ENCODE peak calls at places on chromosome 16, in five cellular contexts. O is suprapubic skin; U is CD8-positive, alpha-beta T cell; Z is H9; D is A549. R is an unnamed sample.

GRCh38 chr16:4477966-4478365 is 1.8 kb downstream of the HMOX2 start:
- DNase-seq in U (no peak), O (no peak), D (no peak), Z (no peak), R (no peak)

GRCh38 chr16:85210423-85211169 is 98.3 kb upstream of the CIBAR2 start:
- DNase-seq in O (no peak), U (no peak), Z (no peak), D (no peak), R (no peak)

GRCh38 chr16:84718-85452 is 6.9 kb downstream of the MPG start:
- DNase-seq in D (no peak), Z (no peak), U (peak; percentile 22), O (no peak), R (no peak)

GRCh38 chr16:56222482-56222997 is 31.3 kb downstream of the GNAO1 start:
- DNase-seq in Z (no peak), U (no peak), O (no peak), D (no peak), R (no peak)

GRCh38 chr16:10181196-10182162 is 749 bp downstream of the GRIN2A start:
- DNase-seq in Z (peak; percentile 89), D (peak; percentile 62), U (no peak), O (no peak), R (no peak)

GRCh38 chr16:60651351-60651750 is 1384.9 kb downstream of the CDH8 start:
- DNase-seq in Z (no peak), D (no peak), O (no peak), U (no peak), R (no peak)

GRCh38 chr16:85667261-85667660 is 21.5 kb downstream of the GINS2 start:
- DNase-seq in Z (no peak), O (no peak), U (no peak), D (no peak), R (no peak)

GRCh38 chr16:26795184-26795583 is 271.5 kb upstream of the C16orf82 start:
- DNase-seq in Z (peak; percentile 42), U (no peak), D (no peak), O (no peak), R (no peak)

GRCh38 chr16:83813818-83814653 is 6.3 kb downstream of the HSBP1 start:
- DNase-seq in D (peak; percentile 34), U (no peak), Z (no peak), O (no peak), R (no peak)

GRCh38 chr16:19128454-19129210 is 14.9 kb downstream of the ITPRIPL2 start:
- DNase-seq in U (no peak), D (no peak), Z (no peak), O (no peak), R (no peak)

GRCh38 chr16:52515068-52515671 is 31.8 kb downstream of the TOX3 start:
- DNase-seq in Z (no peak), U (no peak), D (no peak), O (no peak), R (no peak)

GRCh38 chr16:14186954-14187306 is 115.8 kb downstream of the MRTFB start:
- DNase-seq in U (no peak), D (no peak), Z (no peak), O (no peak), R (no peak)

GRCh38 chr16:66442502-66443268 is 15.6 kb downstream of the BEAN1 start:
- DNase-seq in U (no peak), O (peak; percentile 32), D (no peak), Z (no peak), R (no peak)

GRCh38 chr16:85853641-85854545 is 45.1 kb upstream of the IRF8 start:
- DNase-seq in Z (no peak), O (no peak), D (no peak), U (no peak), R (no peak)

GRCh38 chr16:638034-638543 is 2.0 kb upstream of the METTL26 start:
- DNase-seq in U (no peak), Z (no peak), O (no peak), D (no peak), R (no peak)

GRCh38 chr16:51937771-51938170 is 609.2 kb downstream of the TOX3 start:
- DNase-seq in Z (no peak), U (no peak), D (no peak), O (no peak), R (no peak)

GRCh38 chr16:20042848-20043247 is 30.8 kb downstream of the GPR139 start:
- DNase-seq in O (no peak), Z (no peak), U (no peak), D (no peak), R (no peak)

GRCh38 chr16:79599837-79600635 is 501 bp downstream of the MAF start:
- DNase-seq in U (peak; percentile 14), D (peak; percentile 19), Z (peak; percentile 67), O (no peak), R (no peak)

GRCh38 chr16:74477226-74477625 is 55.9 kb upstream of the CLEC18B start:
- DNase-seq in O (no peak), U (no peak), D (no peak), Z (no peak), R (no peak)

GRCh38 chr16:83967838-83968482 is at the start of gene NECAB2:
- DNase-seq in U (no peak), O (no peak), D (peak; percentile 41), Z (no peak), R (no peak)

GRCh38 chr16:57783883-57784282 is 18.4 kb downstream of the KIFC3 start:
- DNase-seq in Z (no peak), U (no peak), O (no peak), D (no peak), R (no peak)

GRCh38 chr16:24045641-24046040 is 209.9 kb downstream of the PRKCB start:
- DNase-seq in U (no peak), D (peak; percentile 29), O (no peak), Z (peak; percentile 90), R (no peak)

GRCh38 chr16:10979717-10980601 is 35.6 kb downstream of the CLEC16A start:
- DNase-seq in D (no peak), U (no peak), O (no peak), Z (peak; percentile 70), R (no peak)

GRCh38 chr16:6066601-6067000 is 969.0 kb upstream of the EEF2KMT start:
- DNase-seq in D (no peak), O (no peak), Z (no peak), U (no peak), R (no peak)

GRCh38 chr16:50674831-50675230 is 6.3 kb downstream of the SNX20 start:
- DNase-seq in Z (no peak), D (no peak), O (no peak), U (no peak), R (no peak)

GRCh38 chr16:50675686-50676610 is 5.2 kb downstream of the SNX20 start:
- DNase-seq in D (no peak), U (no peak), Z (no peak), O (no peak), R (no peak)

GRCh38 chr16:50679266-50679665 is 1.8 kb downstream of the SNX20 start:
- DNase-seq in O (no peak), U (no peak), D (no peak), Z (no peak), R (no peak)

GRCh38 chr16:50676684-50677225 is 4.4 kb downstream of the SNX20 start:
- DNase-seq in D (no peak), Z (no peak), U (no peak), O (no peak), R (no peak)

DNA sequence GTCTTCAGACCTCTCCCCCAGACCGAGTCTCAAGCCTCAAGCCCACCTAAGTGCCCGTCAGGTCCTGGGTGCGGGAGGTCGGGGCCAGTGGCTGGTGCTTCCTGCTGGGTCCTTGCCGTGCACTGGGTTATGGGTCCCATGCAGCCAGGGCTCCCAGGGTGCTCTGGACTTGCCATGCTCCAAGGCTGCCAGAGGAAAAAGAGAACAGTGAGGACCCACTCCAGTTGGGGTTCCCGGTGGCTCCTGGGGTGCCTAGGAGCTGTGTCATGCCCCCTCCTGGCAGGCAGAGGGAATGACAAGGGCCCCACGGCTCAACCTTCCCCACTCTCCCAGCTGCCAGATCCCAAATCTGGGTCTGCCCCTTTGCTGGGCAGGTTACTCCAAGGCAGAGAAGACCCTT is 3.8 kb downstream of the SNX20 start:
- DNase-seq in U (no peak), O (no peak), D (no peak), Z (peak; percentile 45), R (no peak)
- TF ChIP-seq CTCF in U (peak; percentile 42), O (no peak), D (peak; percentile 10), Z (peak; percentile 73), R (no peak)

GRCh38 chr16:65224994-65225393 is 103.1 kb upstream of the CDH11 start:
- DNase-seq in D (no peak), Z (no peak), U (no peak), O (no peak), R (no peak)

GRCh38 chr16:65225488-65225887 is 103.6 kb upstream of the CDH11 start:
- DNase-seq in U (no peak), Z (no peak), D (no peak), O (no peak), R (no peak)

GRCh38 chr16:65224471-65224870 is 102.6 kb upstream of the CDH11 start:
- DNase-seq in D (no peak), Z (no peak), U (no peak), O (no peak), R (no peak)

GRCh38 chr16:65227041-65227835 is 105.4 kb upstream of the CDH11 start:
- DNase-seq in U (no peak), O (no peak), D (no peak), Z (no peak), R (no peak)

DNA sequence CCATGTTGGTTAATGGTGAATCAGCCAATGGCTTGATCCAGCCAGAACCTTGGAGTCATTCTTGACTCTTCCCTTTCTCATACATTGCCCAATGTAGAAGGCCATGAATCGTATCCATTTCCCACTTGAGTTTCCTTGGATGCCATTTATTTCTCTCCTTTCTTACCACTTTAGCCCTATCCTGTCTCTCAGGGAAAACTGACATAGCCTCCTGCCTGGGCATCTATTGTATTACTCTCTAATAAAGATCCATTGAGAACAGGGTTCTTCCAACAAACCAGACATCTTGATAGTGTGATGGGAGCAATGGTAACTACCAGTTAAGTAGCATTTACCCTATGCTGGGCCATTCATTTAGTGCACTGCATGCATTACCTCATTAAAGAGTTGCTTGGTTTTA is 104.2 kb upstream of the CDH11 start:
- DNase-seq in D (no peak), U (no peak), O (no peak), Z (no peak), R (no peak)
- TF ChIP-seq CTCF in D (no peak), U (no peak), O (no peak), Z (no peak), R (no peak)

DNA sequence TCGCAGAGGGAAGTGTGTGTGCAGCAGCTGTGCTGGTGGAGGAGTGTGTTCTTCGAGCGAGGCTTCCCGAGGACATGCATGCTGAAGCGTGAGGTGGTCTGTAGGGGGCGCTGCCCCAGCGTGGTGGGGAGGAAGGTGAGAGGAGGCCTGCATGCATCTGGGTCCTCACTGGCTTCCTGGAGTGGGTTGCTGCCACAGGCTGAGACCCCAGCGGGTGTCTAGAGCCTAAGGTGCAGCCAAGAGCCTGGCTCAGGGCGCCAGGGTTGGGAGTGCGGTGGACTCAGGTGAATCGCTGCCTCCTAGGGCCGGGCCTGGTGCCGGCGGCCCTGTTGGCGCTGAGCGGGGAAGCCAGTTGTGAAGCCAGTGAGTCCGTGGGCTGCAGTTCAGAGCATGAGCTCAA is 7.5 kb upstream of the HSD3B7 start:
- DNase-seq in D (no peak), O (no peak), Z (peak; percentile 71), U (no peak), R (no peak)
- TF ChIP-seq CTCF in D (peak; percentile 14), O (no peak), Z (peak; percentile 78), U (no peak), R (no peak)

DNA sequence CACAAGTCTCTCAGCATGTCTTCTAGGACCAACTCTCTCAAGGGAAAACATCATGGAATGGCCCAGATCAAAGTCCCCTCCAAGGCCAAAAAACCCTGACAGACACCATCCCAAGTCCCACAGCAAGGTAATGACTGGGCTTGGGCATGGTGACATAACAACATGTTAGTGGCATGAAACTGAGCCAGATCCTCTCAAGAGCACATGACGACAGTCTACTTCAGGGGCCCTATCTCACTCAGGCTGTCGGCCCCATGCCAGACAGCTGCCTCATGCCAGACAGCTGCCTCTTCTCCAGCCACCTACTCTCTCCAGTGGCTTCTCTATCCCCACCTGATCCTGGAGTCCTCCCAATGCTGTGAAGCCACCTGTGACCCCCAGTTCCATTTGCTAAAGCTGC is 18.4 kb downstream of the HSD11B2 start:
- DNase-seq in O (no peak), D (no peak), Z (no peak), U (no peak), R (no peak)
- TF ChIP-seq CTCF in O (no peak), D (no peak), Z (no peak), U (no peak), R (no peak)